ENCODE peak calls at places on chromosomes 2 and 18, in ten cellular contexts. Z is GM06990, I is lower lobe of right lung, H is endothelial cell, R is MCF 10A, E is psoas muscle, T is AG09309, O is AG04450, J is astrocyte of the cerebellum, U is HFFc6. M is an unnamed sample.

GRCh38 chr2:224038830-224039079 is 331 bp downstream of the SERPINE2 start:
- DNase-seq in Z (peak; percentile 29), I (no peak), H (no peak), R (no peak), E (no peak), T (no peak), O (no peak), J (no peak), U (no peak), M (no peak)

GRCh38 chr2:86441789-86442641 is 844 bp downstream of the KDM3A start:
- DNase-seq in Z (peak; percentile 78), I (peak; percentile 76), H (peak; percentile 67), R (peak; percentile 51), E (peak; percentile 79), T (no peak), O (peak; percentile 26), J (no peak), U (peak; percentile 41), M (peak; percentile 52)

GRCh38 chr2:219856602-219857001 is 229.2 kb downstream of the SLC4A3 start:
- DNase-seq in Z (no peak), I (no peak), H (no peak), R (no peak), E (no peak), T (no peak), O (no peak), J (no peak), U (no peak), M (no peak)

GRCh38 chr2:32683520-32684086 is 55.8 kb downstream of the TTC27 start:
- DNase-seq in Z (no peak), I (no peak), H (no peak), R (no peak), E (no peak), T (no peak), O (no peak), J (no peak), U (no peak), M (no peak)

GRCh38 chr2:152012697-152013096 is 86.1 kb downstream of the CACNB4 start:
- DNase-seq in Z (no peak), I (no peak), H (no peak), R (no peak), E (no peak), T (no peak), O (no peak), J (no peak), U (peak; percentile 52), M (no peak)

GRCh38 chr18:56721031-56721430 is 69.9 kb downstream of the WDR7 start:
- DNase-seq in Z (no peak), I (no peak), H (no peak), R (no peak), E (no peak), T (no peak), O (no peak), J (no peak), U (no peak), M (no peak)

GRCh38 chr2:63023444-63023843 is 27.2 kb upstream of the OTX1 start:
- DNase-seq in Z (no peak), I (no peak), H (peak; percentile 42), R (peak; percentile 67), E (no peak), T (no peak), O (no peak), J (no peak), U (peak; percentile 49), M (peak; percentile 7)

GRCh38 chr2:20167356-20167755 is 57.6 kb downstream of the SDC1 start:
- DNase-seq in Z (no peak), I (no peak), H (no peak), R (no peak), E (no peak), T (no peak), O (no peak), J (no peak), U (no peak), M (no peak)

GRCh38 chr2:176479961-176480360 is 210.7 kb downstream of the MTX2 start:
- DNase-seq in Z (no peak), I (no peak), H (no peak), R (no peak), E (no peak), T (no peak), O (no peak), J (no peak), U (no peak), M (no peak)

GRCh38 chr2:111702119-111702808 is 181.7 kb downstream of the ANAPC1 start:
- DNase-seq in Z (no peak), I (no peak), H (peak; percentile 74), R (peak; percentile 84), E (peak; percentile 69), T (no peak), O (no peak), J (no peak), U (peak; percentile 51), M (peak; percentile 70)

GRCh38 chr18:45060102-45060501 is 379.4 kb downstream of the SETBP1 start:
- DNase-seq in Z (no peak), I (no peak), H (no peak), R (peak; percentile 13), E (no peak), T (no peak), O (no peak), J (no peak), U (no peak), M (no peak)

GRCh38 chr2:160336091-160336490 is 136.0 kb upstream of the ITGB6 start:
- DNase-seq in Z (no peak), I (no peak), H (no peak), R (no peak), E (no peak), T (no peak), O (no peak), J (no peak), U (no peak), M (no peak)

GRCh38 chr2:197212344-197213262 is 98.0 kb downstream of the ANKRD44 start:
- DNase-seq in Z (no peak), I (no peak), H (no peak), R (no peak), E (no peak), T (no peak), O (no peak), J (no peak), U (no peak), M (no peak)

DNA sequence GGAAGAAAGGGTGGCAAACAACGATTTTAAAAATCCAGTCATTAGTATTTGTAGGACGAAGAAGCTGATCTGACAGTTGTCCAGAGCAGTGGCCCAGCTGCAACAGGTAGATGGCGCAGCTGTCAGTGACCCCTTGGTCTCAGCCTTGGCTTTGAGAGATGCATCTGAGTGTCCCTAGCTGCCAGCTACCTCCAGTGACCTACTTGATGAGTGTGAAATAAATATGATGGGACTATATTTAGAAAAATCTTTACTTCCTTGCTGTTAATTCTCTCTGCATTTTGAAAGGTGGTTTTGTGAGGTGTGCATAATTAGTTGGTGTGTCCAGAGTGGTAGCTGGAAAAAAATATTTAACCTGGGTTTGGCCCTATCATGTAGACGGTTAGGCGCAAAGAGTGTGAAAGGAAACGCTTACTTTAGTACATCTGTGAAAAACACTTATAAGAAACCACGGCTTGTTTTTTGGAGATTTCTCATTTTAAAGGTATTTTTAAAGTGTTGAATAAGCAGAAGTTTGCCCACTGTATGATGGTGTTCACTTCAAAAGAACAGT is 962 bp downstream of the INPP1 start:
- DNase-seq in Z (no peak), I (no peak), H (no peak), R (peak; percentile 59), E (peak; percentile 69), T (no peak), O (no peak), J (no peak), U (peak; percentile 7), M (peak; percentile 82)
- TF ChIP-seq CTCF in Z (peak; percentile 59), I (peak; percentile 41), H (no peak), R (no peak), E (peak; percentile 36), T (peak; percentile 41), O (peak; percentile 16), J (peak; percentile 44), U (peak; percentile 50), M (peak; percentile 28)

GRCh38 chr18:57882465-57882864 is 79.3 kb upstream of the ATP8B1 start:
- DNase-seq in Z (no peak), I (no peak), H (no peak), R (no peak), E (no peak), T (no peak), O (no peak), J (no peak), U (no peak), M (no peak)
- TF ChIP-seq CTCF in Z (no peak), I (no peak), H (no peak), R (no peak), E (no peak), T (no peak), O (no peak), J (no peak), U (no peak), M (no peak)

GRCh38 chr2:240585681-240586197 is 795 bp upstream of the CAPN10 start:
- DNase-seq in Z (peak; percentile 39), I (peak; percentile 41), H (no peak), R (no peak), E (peak; percentile 42), T (no peak), O (no peak), J (no peak), U (no peak), M (no peak)

GRCh38 chr2:240588006-240588655 is 1.6 kb downstream of the CAPN10 start:
- DNase-seq in Z (no peak), I (peak; percentile 18), H (no peak), R (no peak), E (no peak), T (no peak), O (no peak), J (no peak), U (no peak), M (no peak)

GRCh38 chr2:240585101-240585500 is 1.4 kb upstream of the CAPN10 start:
- DNase-seq in Z (no peak), I (peak; percentile 28), H (no peak), R (no peak), E (peak; percentile 23), T (no peak), O (no peak), J (no peak), U (no peak), M (peak; percentile 57)

GRCh38 chr2:240586919-240587800 is 626 bp downstream of the CAPN10 start:
- DNase-seq in Z (no peak), I (peak; percentile 74), H (no peak), R (peak; percentile 39), E (no peak), T (no peak), O (no peak), J (no peak), U (peak; percentile 5), M (peak; percentile 68)

GRCh38 chr2:240586198-240586918 is at the start of gene CAPN10:
- DNase-seq in Z (peak; percentile 97), I (peak; percentile 100), H (peak; percentile 94), R (peak; percentile 96), E (peak; percentile 99), T (peak; percentile 52), O (peak; percentile 78), J (peak; percentile 78), U (peak; percentile 94), M (peak; percentile 97)
- TF ChIP-seq CTCF in Z (no peak), I (no peak), H (no peak), R (no peak), E (no peak), T (no peak), O (no peak), J (no peak), U (no peak), M (no peak)

GRCh38 chr2:158095912-158096311 is 5.8 kb upstream of the UPP2 start:
- DNase-seq in Z (no peak), I (no peak), H (no peak), R (no peak), E (no peak), T (no peak), O (no peak), J (no peak), U (no peak), M (no peak)
- TF ChIP-seq CTCF in Z (no peak), I (no peak), H (no peak), R (no peak), E (no peak), T (no peak), O (no peak), J (no peak), U (no peak), M (no peak)

M was measured in GM20000.